ENCODE peak calls at places on chromosomes 13 and 19, in four cellular contexts. L, M, B and P are unnamed samples.

GRCh38 chr19:12723643-12724426 is at the start of gene TNPO2:
- DNase-seq in L (no peak), B (peak), M (peak), P (peak)

GRCh38 chr13:32881074-32881791 is 135.0 kb upstream of the KL start:
- DNase-seq in B (no peak), M (peak), L (no peak), P (no peak)

GRCh38 chr19:8257052-8257443 is 47.9 kb downstream of the CERS4 start:
- DNase-seq in B (no peak), M (no peak), L (no peak), P (peak)

GRCh38 chr13:33721719-33722118 is 96.2 kb upstream of the RFC3 start:
- DNase-seq in L (no peak), M (peak), B (no peak), P (no peak)

GRCh38 chr13:61136101-61136500 is 279.5 kb downstream of the PCDH20 start:
- DNase-seq in L (no peak), M (no peak), B (no peak), P (no peak)

GRCh38 chr13:75173457-75174356 is 308.3 kb downstream of the TBC1D4 start:
- DNase-seq in B (no peak), M (peak), L (no peak), P (no peak)

GRCh38 chr19:44905437-44906160 is at the start of gene APOE:
- DNase-seq in M (no peak), L (no peak), B (peak), P (peak)

GRCh38 chr19:39263912-39264305 is 4.3 kb upstream of the IFNL2 start:
- DNase-seq in L (no peak), M (no peak), B (no peak), P (no peak)

GRCh38 chr13:48942131-48942530 is 33.6 kb upstream of the FNDC3A start:
- DNase-seq in B (no peak), L (no peak), M (peak), P (no peak)

GRCh38 chr19:12872941-12873890 is 8.0 kb downstream of the DNASE2 start:
- DNase-seq in L (no peak), B (peak), M (peak), P (peak)

GRCh38 chr13:29418026-29418425 is 177.5 kb downstream of the SLC7A1 start:
- DNase-seq in B (no peak), L (no peak), M (no peak), P (no peak)

GRCh38 chr13:40784540-40784939 is 4.9 kb upstream of the SLC25A15 start:
- DNase-seq in B (no peak), L (no peak), M (no peak), P (no peak)

GRCh38 chr19:31316201-31316951 is 32.9 kb downstream of the TSHZ3 start:
- DNase-seq in B (no peak), L (no peak), M (no peak), P (no peak)

GRCh38 chr19:49812997-49813861 is at the start of gene FUZ:
- DNase-seq in M (peak), L (peak), B (peak), P (peak)
- TF ChIP-seq CTCF in M (peak), L (no peak), B (peak), P (peak)

DNA sequence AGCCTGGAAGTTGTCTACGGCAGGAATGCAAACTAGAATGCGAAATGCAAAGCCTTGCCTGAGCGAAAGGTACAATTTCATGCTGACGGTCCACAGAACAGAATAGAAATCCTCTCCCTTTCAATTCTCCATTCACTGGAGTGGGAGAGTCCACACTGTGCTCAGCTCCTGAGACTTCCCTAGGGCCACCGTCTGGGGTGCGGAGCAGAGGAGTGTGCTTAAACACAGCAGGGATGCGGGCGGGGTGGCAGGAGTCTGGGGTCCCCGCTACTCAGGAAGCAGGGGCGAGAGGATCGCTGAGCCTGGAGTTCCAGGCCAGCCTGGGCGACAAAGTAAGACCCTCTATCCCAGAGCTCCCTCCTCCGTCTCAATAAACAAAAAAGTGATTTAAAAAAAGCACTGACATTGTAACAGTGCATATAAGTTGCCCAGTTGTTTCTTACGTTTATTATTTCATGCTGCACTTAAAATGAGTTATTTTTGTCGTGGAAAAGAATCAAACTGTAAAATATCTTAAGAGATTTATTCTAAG is 614 bp upstream of the ZNF816 start:
- DNase-seq in B (peak), M (no peak), L (no peak), P (peak)
- H3K27ac ChIP-seq in B (peak), M (peak), L (peak), P (peak)

GRCh38 chr13:84086847-84087162 is 204.5 kb upstream of the SLITRK1 start:
- DNase-seq in B (no peak), M (no peak), L (no peak), P (no peak)
- H3K4me3 ChIP-seq in B (no peak), M (peak), L (peak), P (no peak)

GRCh38 chr19:50547385-50548190 is 20.6 kb downstream of the LRRC4B start:
- DNase-seq in M (no peak), L (no peak), B (peak), P (no peak)
- TF ChIP-seq CTCF in M (no peak), L (no peak), B (no peak), P (no peak)

GRCh38 chr13:113838711-113839201 is 25.1 kb downstream of the GAS6 start:
- DNase-seq in L (no peak), M (no peak), B (no peak), P (peak)
- H3K27ac ChIP-seq in L (peak), M (no peak), B (peak), P (peak)